ENCODE peak calls at places on chromosomes 2 and 18, in eight cellular contexts. L is progenitor cell of endocrine pancreas; E is uterus; Z is CD8-positive, alpha-beta memory T cell; H is astrocyte of the spinal cord; M is hepatocyte; N is stimulated activated CD8-positive, alpha-beta memory T cell treated with anti-CD3 and anti-CD28 coated beads, Interleukin-15, amount 100 ng/mL, for 24 hours; C is activated T-cell treated with anti-CD3 and anti-CD28 coated beads, Interleukin-2, amount 50 U/mL, for 72 hours. V is an unnamed sample.

GRCh38 chr2:136376798-136377211 is 258.9 kb upstream of the CXCR4 start:
- DNase-seq in L (no peak), E (no peak), Z (no peak), H (peak), M (no peak), N (no peak), C (peak), V (peak)

GRCh38 chr2:129895526-129896082 is 83.9 kb upstream of the RAB6C start:
- DNase-seq in L (no peak), E (no peak), Z (no peak), H (no peak), M (no peak), N (no peak), C (no peak), V (no peak)

GRCh38 chr2:55843096-55843991 is 80.2 kb downstream of the EFEMP1 start:
- DNase-seq in L (peak), E (no peak), Z (no peak), H (peak), M (peak), N (no peak), C (no peak), V (peak)

GRCh38 chr2:46870051-46870839 is 45.4 kb downstream of the MCFD2 start:
- DNase-seq in L (no peak), E (no peak), Z (no peak), H (no peak), M (no peak), N (no peak), C (no peak), V (no peak)

GRCh38 chr2:18437909-18438308 is 122.5 kb downstream of the RDH14 start:
- DNase-seq in L (no peak), E (no peak), Z (no peak), H (no peak), M (no peak), N (no peak), C (no peak), V (no peak)

GRCh38 chr2:193966590-193966989 is 1690.4 kb upstream of the SLC39A10 start:
- DNase-seq in L (no peak), E (no peak), Z (no peak), H (peak), M (peak), N (no peak), C (no peak), V (peak)

GRCh38 chr2:233000886-233001750 is 11.9 kb downstream of the NGEF start:
- DNase-seq in L (no peak), E (no peak), Z (no peak), H (no peak), M (no peak), N (no peak), C (no peak), V (no peak)

GRCh38 chr2:112606567-112606966 is 22.2 kb downstream of the CHCHD5 start:
- DNase-seq in L (no peak), E (no peak), Z (no peak), H (no peak), M (no peak), N (no peak), C (no peak), V (no peak)

GRCh38 chr2:231190531-231191197 is 7.8 kb upstream of the ARMC9 start:
- DNase-seq in L (no peak), E (peak), Z (no peak), H (peak), M (no peak), N (no peak), C (no peak), V (peak)

GRCh38 chr2:160868891-160869290 is 291.3 kb upstream of the TANK start:
- DNase-seq in L (no peak), E (no peak), Z (no peak), H (no peak), M (no peak), N (no peak), C (no peak), V (no peak)

GRCh38 chr2:41847744-41848441 is 199.9 kb upstream of the PKDCC start:
- DNase-seq in L (no peak), E (no peak), Z (no peak), H (no peak), M (peak), N (no peak), C (no peak), V (no peak)

GRCh38 chr2:100742884-100743283 is 77.1 kb upstream of the NPAS2 start:
- DNase-seq in L (no peak), E (peak), Z (no peak), H (peak), M (peak), N (no peak), C (no peak), V (peak)

GRCh38 chr18:11040823-11041712 is 108.3 kb downstream of the PIEZO2 start:
- DNase-seq in L (peak), E (no peak), Z (no peak), H (peak), M (peak), N (no peak), C (peak), V (peak)

GRCh38 chr2:3536682-3537632 is 17.6 kb upstream of the ADI1 start:
- DNase-seq in L (no peak), E (peak), Z (no peak), H (no peak), M (peak), N (no peak), C (peak), V (peak)

GRCh38 chr2:20381457-20381856 is 30.8 kb upstream of the PUM2 start:
- DNase-seq in L (no peak), E (no peak), Z (no peak), H (peak), M (peak), N (no peak), C (no peak), V (peak)

GRCh38 chr18:11955299-11956029 is 25.8 kb upstream of the IMPA2 start:
- DNase-seq in L (no peak), E (peak), Z (no peak), H (peak), M (peak), N (no peak), C (no peak), V (peak)

GRCh38 chr2:61887684-61888303 is 662 bp downstream of the CCT4 start:
- DNase-seq in L (no peak), E (no peak), Z (no peak), H (peak), M (peak), N (no peak), C (no peak), V (peak)

V was measured in Daoy.